ENCODE peak calls at places on chromosome 15, in nine cellular contexts. T is H9; C is ELF-1; B is Right ventricle myocardium superior; N is stimulated activated CD4-positive, alpha-beta T cell treated with anti-CD3 and anti-CD28 coated beads, Interleukin-2, amount 100 ng/mL, for 48 hours; W is central memory CD4-positive, alpha-beta T cell; R is H7; A is fibroblast of villous mesenchyme; Q is fibroblast of lung. X is an unnamed sample.

GRCh38 chr15:87757084-87757483 is 499.5 kb downstream of the NTRK3 start:
- DNase-seq in T (no peak), C (no peak), B (no peak), N (no peak), W (no peak), R (no peak), A (no peak), Q (no peak), X (no peak)

GRCh38 chr15:37682304-37682703 is 252.1 kb upstream of the TMCO5A start:
- DNase-seq in T (peak), C (no peak), B (no peak), N (no peak), W (no peak), R (peak), A (peak), Q (peak), X (no peak)

GRCh38 chr15:55977225-55977624 is 16.2 kb downstream of the NEDD4 start:
- DNase-seq in T (no peak), C (no peak), B (no peak), N (no peak), W (no peak), R (no peak), A (no peak), Q (no peak), X (no peak)

GRCh38 chr15:47806008-47806407 is 88.7 kb downstream of the SEMA6D start:
- DNase-seq in T (no peak), C (no peak), B (no peak), N (no peak), W (no peak), R (no peak), A (no peak), Q (no peak), X (no peak)

GRCh38 chr15:69600556-69601085 is 148.0 kb downstream of the RPLP1 start:
- DNase-seq in T (no peak), C (no peak), B (no peak), N (no peak), W (no peak), R (no peak), A (no peak), Q (no peak), X (no peak)

GRCh38 chr15:70258369-70259029 is 160.8 kb upstream of the TLE3 start:
- DNase-seq in T (no peak), C (no peak), B (no peak), N (peak), W (peak), R (peak), A (no peak), Q (no peak), X (no peak)

GRCh38 chr15:70569139-70569717 is 194.1 kb downstream of the UACA start:
- DNase-seq in T (peak), C (no peak), B (no peak), N (no peak), W (no peak), R (peak), A (peak), Q (peak), X (no peak)

GRCh38 chr15:80106051-80106450 is 46.6 kb downstream of the ZFAND6 start:
- DNase-seq in T (no peak), C (no peak), B (no peak), N (no peak), W (no peak), R (no peak), A (peak), Q (peak), X (no peak)

GRCh38 chr15:69265347-69265955 is 33.3 kb upstream of the PAQR5 start:
- DNase-seq in T (no peak), C (no peak), B (no peak), N (no peak), W (no peak), R (peak), A (peak), Q (peak), X (no peak)

GRCh38 chr15:64187396-64188191 is 24.8 kb upstream of the PPIB start:
- DNase-seq in T (no peak), C (no peak), B (no peak), N (no peak), W (no peak), R (no peak), A (no peak), Q (no peak), X (no peak)

GRCh38 chr15:38555686-38556334 is 8.8 kb downstream of the RASGRP1 start:
- DNase-seq in T (no peak), C (no peak), B (no peak), N (no peak), W (no peak), R (no peak), A (peak), Q (no peak), X (no peak)

GRCh38 chr15:44327578-44327977 is 39.1 kb downstream of the GOLM2 start:
- DNase-seq in T (no peak), C (no peak), B (no peak), N (no peak), W (no peak), R (no peak), A (no peak), Q (no peak), X (no peak)

GRCh38 chr15:77747175-77748077 is 114.7 kb upstream of the LINGO1 start:
- DNase-seq in T (no peak), C (peak), B (no peak), N (no peak), W (no peak), R (no peak), A (no peak), Q (no peak), X (no peak)

GRCh38 chr15:90709278-90709677 is 7.9 kb upstream of the BLM start:
- DNase-seq in T (no peak), C (no peak), B (no peak), N (no peak), W (no peak), R (no peak), A (no peak), Q (no peak), X (no peak)

GRCh38 chr15:57380854-57381253 is 4.5 kb downstream of the CGNL1 start:
- DNase-seq in T (no peak), C (no peak), B (no peak), N (no peak), W (no peak), R (no peak), A (no peak), Q (no peak), X (no peak)

GRCh38 chr15:50487287-50487686 is 59.2 kb downstream of the USP50 start:
- DNase-seq in T (no peak), C (no peak), B (no peak), N (no peak), W (no peak), R (no peak), A (no peak), Q (no peak), X (no peak)

GRCh38 chr15:80424381-80424780 is 20.2 kb downstream of the ARNT2 start:
- DNase-seq in T (no peak), C (no peak), B (no peak), N (no peak), W (no peak), R (no peak), A (peak), Q (no peak), X (no peak)

GRCh38 chr15:34853001-34853758 is 57.8 kb upstream of the ACTC1 start:
- DNase-seq in T (no peak), C (no peak), B (no peak), N (no peak), W (no peak), R (peak), A (peak), Q (peak), X (no peak)